ENCODE peak calls at places on chromosome 17, in five cellular contexts. V is mesendoderm, D is IMR-90, F is H1, Y is neuronal stem cell. P is an unnamed sample.
A peak's percentile ranks its signal among the peaks of the same experiment; 100 is the strongest.

GRCh38 chr17:72099919-72100318 is 20.9 kb upstream of the SOX9 start:
- DNase-seq in F (no peak), D (peak; percentile 90), V (no peak), Y (no peak), P (no peak)

GRCh38 chr17:50177983-50178834 is 12.4 kb downstream of the SGCA start:
- DNase-seq in Y (no peak), D (peak; percentile 99), V (peak; percentile 92), F (peak; percentile 39), P (peak; percentile 88)

GRCh38 chr17:50563095-50563511 is 2.6 kb downstream of the CACNA1G start:
- DNase-seq in D (no peak), Y (no peak), V (no peak), F (no peak), P (peak; percentile 39)

GRCh38 chr17:44086364-44087311 is 16.1 kb downstream of the G6PC3 start:
- DNase-seq in F (no peak), Y (peak; percentile 56), D (peak; percentile 98), V (peak; percentile 97), P (peak; percentile 89)

GRCh38 chr17:60167095-60167741 is 17.4 kb downstream of the CA4 start:
- DNase-seq in D (no peak), V (no peak), F (no peak), Y (no peak), P (no peak)

GRCh38 chr17:79036609-79037008 is 12.6 kb downstream of the C1QTNF1 start:
- DNase-seq in V (no peak), Y (no peak), F (no peak), D (peak; percentile 94), P (no peak)

GRCh38 chr17:21345236-21345635 is 30.9 kb upstream of the KCNJ12 start:
- DNase-seq in V (no peak), Y (no peak), F (no peak), D (no peak), P (no peak)

GRCh38 chr17:63032141-63032540 is 66.1 kb downstream of the TANC2 start:
- DNase-seq in F (no peak), Y (no peak), D (no peak), V (no peak), P (no peak)

GRCh38 chr17:79789943-79790804 is 6.7 kb downstream of the CBX8 start:
- DNase-seq in F (no peak), V (peak; percentile 44), D (no peak), Y (no peak), P (peak; percentile 81)

GRCh38 chr17:39618956-39619785 is 7.6 kb upstream of the PPP1R1B start:
- DNase-seq in D (no peak), V (no peak), Y (no peak), F (no peak), P (no peak)

GRCh38 chr17:51258756-51259573 is 884 bp downstream of the MBTD1 start:
- DNase-seq in D (no peak), V (peak; percentile 58), F (no peak), Y (no peak), P (peak; percentile 61)

GRCh38 chr17:44655983-44656700 is at the start of gene MEIOC:
- DNase-seq in D (peak; percentile 6), F (peak; percentile 61), Y (peak; percentile 33), V (peak; percentile 83), P (peak; percentile 98)

GRCh38 chr17:7586673-7587419 is 3.0 kb downstream of the SOX15 start:
- DNase-seq in Y (no peak), V (peak; percentile 71), F (no peak), D (no peak), P (peak; percentile 84)

GRCh38 chr17:37084375-37084774 is 135.6 kb downstream of the AATF start:
- DNase-seq in D (no peak), V (no peak), Y (no peak), F (no peak), P (no peak)

GRCh38 chr17:2158011-2158410 is 103.1 kb downstream of the HIC1 start:
- DNase-seq in V (no peak), F (no peak), Y (no peak), D (peak; percentile 97), P (no peak)

GRCh38 chr17:15408803-15409202 is 58.6 kb downstream of the CDRT4 start:
- DNase-seq in Y (no peak), V (no peak), D (no peak), F (no peak), P (no peak)

GRCh38 chr17:74641949-74642298 is 18.4 kb upstream of the CD300E start:
- DNase-seq in Y (no peak), D (no peak), F (no peak), V (no peak), P (no peak)

GRCh38 chr17:39813631-39814030 is 50.5 kb downstream of the IKZF3 start:
- DNase-seq in V (no peak), D (no peak), F (no peak), Y (no peak), P (no peak)

GRCh38 chr17:77999413-78000173 is 41.1 kb downstream of the TNRC6C start:
- DNase-seq in V (peak; percentile 74), F (no peak), D (peak; percentile 44), Y (no peak), P (no peak)

GRCh38 chr17:35448214-35448898 is at the start of gene SLFN13:
- DNase-seq in Y (peak; percentile 58), D (peak; percentile 64), V (peak; percentile 97), F (peak; percentile 73), P (peak; percentile 94)
- H3K18ac ChIP-seq in Y (peak within 1 kb of the TSS; percentile 49), D (no peak within 1 kb of the TSS), V (peak within 1 kb of the TSS; percentile 94), F (peak within 1 kb of the TSS; percentile 60), P (peak within 1 kb of the TSS; percentile 97)

GRCh38 chr17:59154721-59155438 is at the start of gene SKA2:
- DNase-seq in Y (peak; percentile 100), V (peak; percentile 100), D (no peak), F (peak; percentile 99), P (no peak)
- H2BK120ac ChIP-seq in Y (peak within 1 kb of the TSS; percentile 67), V (peak within 1 kb of the TSS; percentile 93), D (peak within 1 kb of the TSS; percentile 73), F (no peak within 1 kb of the TSS), P (peak within 1 kb of the TSS; percentile 90)

GRCh38 chr17:81169870-81170309 is 3.9 kb upstream of the AATK start:
- DNase-seq in Y (no peak), V (no peak), F (no peak), D (no peak), P (no peak)

GRCh38 chr17:81167194-81167524 is 1.1 kb upstream of the AATK start:
- DNase-seq in D (no peak), F (no peak), V (no peak), Y (no peak), P (no peak)

GRCh38 chr17:81165246-81166032 is at the start of gene PVALEF:
- DNase-seq in Y (peak; percentile 38), F (peak; percentile 17), V (peak; percentile 22), D (no peak), P (peak; percentile 63)

GRCh38 chr17:81166033-81166472 is at the start of gene AATK:
- DNase-seq in D (no peak), V (no peak), F (no peak), Y (no peak), P (no peak)

DNA sequence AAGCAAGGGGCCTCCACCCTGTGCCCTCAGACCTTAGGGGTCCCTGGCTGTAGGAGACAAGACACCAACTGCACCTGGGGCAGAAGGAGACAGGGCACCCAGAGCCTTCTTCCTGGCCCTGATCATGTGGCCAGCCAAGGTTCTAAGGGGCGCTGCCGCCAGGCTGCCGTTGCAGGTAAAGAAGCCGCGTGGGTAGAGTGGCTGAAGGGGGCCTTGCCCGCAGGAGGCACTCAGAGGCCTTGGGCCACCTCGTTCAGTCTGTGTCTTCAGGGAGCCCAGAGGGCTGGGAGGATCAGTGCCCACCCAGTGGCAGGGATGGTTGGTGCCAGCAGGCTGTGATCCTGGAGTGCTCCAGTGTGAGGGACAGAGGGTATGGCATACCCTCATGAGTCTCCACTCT is 1.6 kb upstream of the AATK start:
- DNase-seq in V (no peak), D (no peak), Y (no peak), F (no peak), P (no peak)
- H3K9ac ChIP-seq in V (no peak overlapping the region), D (no peak overlapping the region), Y (no peak overlapping the region), F (no peak overlapping the region), P (no peak overlapping the region)

DNA sequence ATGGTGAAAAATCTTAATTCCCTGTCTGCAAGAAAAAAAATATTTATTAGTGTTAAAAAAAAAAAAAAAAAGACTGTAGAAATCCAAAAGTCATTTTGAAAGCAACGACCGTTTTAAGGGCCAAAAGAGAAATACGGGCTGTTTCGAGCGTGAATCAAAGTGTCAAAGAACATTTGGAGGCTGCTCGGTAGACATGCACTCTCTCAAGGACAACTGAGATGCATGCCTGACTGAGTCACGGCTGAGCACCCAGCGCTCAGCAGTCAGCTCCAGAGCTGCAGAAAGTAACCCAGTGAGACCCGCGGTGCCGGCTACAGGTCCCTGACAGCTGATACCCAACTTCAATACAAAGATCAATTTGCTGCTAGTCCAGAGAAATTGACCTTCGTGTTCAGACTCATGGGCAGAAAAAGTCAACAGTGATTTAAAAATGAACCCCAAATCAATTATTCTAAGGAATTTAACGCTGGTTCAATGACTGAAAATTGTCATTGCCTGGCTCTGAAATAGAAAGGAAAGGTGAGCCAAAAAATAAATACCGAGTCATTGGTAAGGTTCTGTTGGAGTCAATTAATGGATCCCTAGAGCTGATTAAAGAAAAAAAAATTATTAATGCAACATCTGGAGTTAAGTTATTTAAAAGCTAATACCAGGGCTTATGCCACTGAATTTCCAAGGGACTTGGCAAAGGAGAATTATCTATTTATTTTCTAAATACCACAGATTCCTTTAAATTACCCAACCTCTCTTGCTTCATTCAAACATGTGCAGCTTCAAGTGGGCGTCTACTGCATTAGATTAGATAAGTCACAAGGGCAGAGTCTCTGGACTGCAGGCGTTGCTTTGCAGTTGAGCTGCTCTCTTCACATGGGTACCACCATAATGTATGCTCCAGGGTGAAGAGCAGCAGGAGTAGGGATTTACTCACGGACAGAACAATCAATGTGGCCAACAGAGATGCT is 214.7 kb downstream of the STX8 start:
- DNase-seq in Y (no peak), V (peak; percentile 45), D (peak; percentile 89), F (no peak), P (no peak)
- H3K18ac ChIP-seq in Y (no peak overlapping the region), V (no peak overlapping the region), D (peak overlapping the region; percentile 17), F (no peak overlapping the region), P (no peak overlapping the region)

DNA sequence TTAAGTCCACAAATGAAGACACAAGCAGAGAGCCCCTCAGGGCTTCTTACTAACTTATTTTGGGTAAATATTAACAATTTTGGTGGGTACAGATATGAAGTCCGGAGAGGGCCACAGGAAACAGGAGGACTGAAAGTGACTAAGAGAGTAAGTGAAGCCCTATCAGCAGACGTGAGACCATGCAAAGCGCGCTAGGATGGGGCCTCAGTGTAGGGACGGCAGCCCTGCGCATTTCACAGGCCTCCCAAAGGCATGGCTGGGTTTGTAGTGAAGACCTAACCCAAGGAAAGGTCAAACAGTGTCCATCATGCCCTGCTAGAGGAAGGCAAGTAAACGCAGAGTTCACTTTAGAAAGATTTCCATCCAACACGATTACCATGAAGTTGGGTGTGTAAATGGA is 60.0 kb upstream of the SREBF1 start:
- DNase-seq in Y (no peak), F (no peak), D (no peak), V (no peak), P (no peak)
- H2BK120ac ChIP-seq in Y (no peak overlapping the region), F (no peak overlapping the region), D (no peak overlapping the region), V (no peak overlapping the region), P (no peak overlapping the region)

DNA sequence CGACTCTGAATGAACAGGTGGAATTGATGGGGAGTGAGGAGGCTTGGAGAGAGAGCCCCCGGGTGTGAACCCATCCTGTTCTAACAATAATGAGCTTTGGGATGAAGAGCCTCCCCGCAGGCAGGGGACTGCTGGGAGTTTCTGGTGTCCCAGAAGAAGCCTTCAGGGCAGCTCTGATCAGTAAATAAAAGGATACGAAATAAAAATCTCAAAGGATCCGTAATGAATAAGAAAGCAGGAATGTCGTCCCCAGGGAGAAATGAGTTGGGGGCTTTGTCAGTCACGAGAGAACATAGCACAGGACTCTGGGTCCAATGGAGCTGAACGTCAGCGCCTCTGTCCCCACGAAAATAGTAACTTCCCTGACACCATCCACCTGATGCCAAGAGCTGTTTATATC is 113.4 kb downstream of the PITPNC1 start:
- DNase-seq in F (no peak), Y (no peak), V (no peak), D (no peak), P (peak; percentile 57)
- H3K9ac ChIP-seq in F (no peak overlapping the region), Y (no peak overlapping the region), V (no peak overlapping the region), D (no peak overlapping the region), P (no peak overlapping the region)

P was measured in H9.